ENCODE peak calls at places on chromosome 17, in nine cellular contexts. R is endothelial cell of umbilical vein; O is cardiac muscle cell; L is ovary; I is lower lobe of right lung; C is fibroblast of pulmonary artery; E is foreskin fibroblast; W is CD8-positive, alpha-beta T cell; H is vagina. F is an unnamed sample.

GRCh38 chr17:5419959-5420653 is at the start of gene RPAIN:
- DNase-seq in L (peak), I (peak), R (no peak), E (peak), O (peak), C (peak), W (peak), H (peak), F (no peak)

GRCh38 chr17:46877466-46877865 is 26.1 kb downstream of the WNT9B start:
- DNase-seq in L (no peak), C (no peak), I (no peak), H (no peak), O (no peak), W (no peak), E (no peak), R (no peak), F (no peak)

GRCh38 chr17:61409301-61410099 is 9.9 kb downstream of the TBX2 start:
- DNase-seq in O (peak), E (peak), C (peak), W (no peak), H (no peak), I (peak), L (peak), R (no peak), F (no peak)

GRCh38 chr17:38415250-38416194 is 12.7 kb upstream of the ARHGAP23 start:
- DNase-seq in H (no peak), E (peak), O (peak), L (no peak), C (peak), I (peak), W (no peak), R (no peak), F (no peak)

GRCh38 chr17:55273579-55274370 is 9.0 kb downstream of the HLF start:
- DNase-seq in C (no peak), I (peak), L (peak), E (peak), O (no peak), W (no peak), R (no peak), H (no peak), F (no peak)

GRCh38 chr17:55674107-55674506 is 48.6 kb downstream of the TMEM100 start:
- DNase-seq in E (peak), O (peak), H (no peak), R (no peak), W (no peak), C (peak), I (no peak), L (no peak), F (no peak)

GRCh38 chr17:61989509-61989908 is 61.7 kb upstream of the INTS2 start:
- DNase-seq in W (no peak), H (no peak), I (no peak), R (no peak), O (no peak), E (no peak), C (no peak), L (no peak), F (no peak)

GRCh38 chr17:58493506-58493905 is 5.3 kb upstream of the HSF5 start:
- DNase-seq in I (no peak), E (no peak), R (no peak), O (no peak), C (no peak), H (no peak), W (no peak), L (no peak), F (no peak)

GRCh38 chr17:50345443-50346312 is at the start of gene XYLT2:
- DNase-seq in I (peak), O (peak), C (peak), H (no peak), R (peak), E (peak), W (peak), L (peak), F (no peak)

GRCh38 chr17:234163-235047 is 53.0 kb upstream of the DOC2B start:
- DNase-seq in I (peak), E (peak), H (no peak), W (no peak), O (no peak), R (peak), L (peak), C (no peak), F (no peak)

GRCh38 chr17:13599808-13600398 is 1.8 kb downstream of the HS3ST3A1 start:
- DNase-seq in R (no peak), I (no peak), W (no peak), E (peak), O (no peak), H (no peak), L (no peak), C (no peak), F (no peak)
- H3K4me3 ChIP-seq in R (no peak), I (peak), W (no peak), E (peak), O (peak), H (peak), L (peak), C (peak), F (peak)

GRCh38 chr17:29042679-29043538 is at the start of gene PIPOX:
- DNase-seq in I (peak), E (peak), O (peak), R (peak), C (peak), H (no peak), W (no peak), L (no peak), F (peak)
- TF ChIP-seq CTCF in I (no peak), E (no peak), O (peak), R (peak), C (peak), H (no peak), W (no peak), L (no peak), F (peak)

DNA sequence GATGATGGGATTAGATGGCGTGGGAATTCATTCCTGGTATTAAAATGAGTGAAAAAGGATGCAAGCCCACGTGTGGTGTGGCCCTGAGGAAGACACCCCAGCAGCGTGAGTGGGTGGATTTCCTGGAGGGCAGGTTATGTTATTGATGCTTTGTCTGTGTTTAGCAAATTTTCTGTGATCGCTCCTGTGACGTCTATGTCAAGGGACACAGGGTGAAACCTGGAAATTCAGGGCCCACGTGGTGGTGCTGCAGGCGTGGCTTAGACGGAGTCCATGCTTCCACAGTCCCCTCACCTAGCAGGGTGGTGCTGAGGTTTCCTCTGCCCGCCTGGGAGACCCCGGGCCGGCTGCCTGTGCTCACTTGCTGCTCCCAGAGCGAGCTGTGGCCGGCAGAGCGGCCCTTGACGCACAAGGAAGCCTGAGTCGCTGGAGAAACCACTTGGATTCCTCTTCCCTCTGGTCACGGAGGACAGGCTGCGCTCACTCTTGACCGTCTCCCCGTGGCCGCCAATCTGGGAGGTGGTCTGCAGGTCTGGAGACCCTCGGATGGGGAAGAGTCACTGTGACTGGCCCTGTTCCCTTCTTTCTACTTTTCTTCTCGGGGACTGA is 23.4 kb downstream of the BAIAP2 start:
- DNase-seq in E (no peak), W (no peak), H (no peak), O (no peak), C (no peak), I (no peak), L (no peak), R (no peak), F (no peak)
- H3K4me3 ChIP-seq in E (no peak), W (no peak), H (no peak), O (no peak), C (no peak), I (no peak), L (no peak), R (no peak), F (no peak)

GRCh38 chr17:43456029-43456428 is 27.7 kb upstream of the DHX8 start:
- DNase-seq in W (no peak), H (no peak), I (no peak), C (no peak), O (no peak), E (no peak), R (no peak), L (no peak), F (no peak)

GRCh38 chr17:43456661-43457361 is 27.0 kb upstream of the DHX8 start:
- DNase-seq in W (no peak), H (no peak), E (peak), O (peak), L (no peak), C (no peak), R (peak), I (peak), F (peak)

GRCh38 chr17:43454888-43455287 is 28.9 kb upstream of the DHX8 start:
- DNase-seq in E (no peak), R (no peak), H (no peak), I (no peak), L (no peak), C (no peak), O (no peak), W (no peak), F (no peak)

GRCh38 chr17:43461185-43461584 is 22.6 kb upstream of the DHX8 start:
- DNase-seq in C (no peak), I (no peak), L (no peak), E (no peak), R (no peak), O (no peak), H (no peak), W (no peak), F (no peak)

GRCh38 chr17:43457362-43457692 is 26.4 kb upstream of the DHX8 start:
- DNase-seq in R (no peak), C (no peak), L (no peak), H (no peak), I (no peak), E (no peak), W (no peak), O (no peak), F (no peak)
- TF ChIP-seq CTCF in R (no peak), C (no peak), L (no peak), H (no peak), I (no peak), E (no peak), W (no peak), O (no peak), F (no peak)

GRCh38 chr17:48445248-48445620 is 15.2 kb upstream of the SKAP1 start:
- DNase-seq in H (no peak), E (no peak), W (no peak), L (no peak), R (no peak), O (no peak), I (no peak), C (no peak), F (no peak)
- H3K4me3 ChIP-seq in H (no peak), E (no peak), W (peak), L (no peak), R (no peak), O (no peak), I (no peak), C (no peak), F (no peak)

GRCh38 chr17:81961087-81961514 is at the start of gene NOTUM:
- DNase-seq in L (peak), C (peak), E (peak), H (no peak), I (no peak), O (peak), W (no peak), R (no peak), F (no peak)

GRCh38 chr17:81957691-81958432 is 3.1 kb downstream of the NOTUM start:
- DNase-seq in O (no peak), L (no peak), C (no peak), H (no peak), W (no peak), E (no peak), R (no peak), I (no peak), F (no peak)

GRCh38 chr17:81958633-81959342 is 2.2 kb downstream of the NOTUM start:
- DNase-seq in O (no peak), R (no peak), W (no peak), I (no peak), E (no peak), H (no peak), L (no peak), C (no peak), F (no peak)

GRCh38 chr17:81960130-81960958 is 643 bp downstream of the NOTUM start:
- DNase-seq in E (no peak), C (no peak), I (no peak), O (no peak), R (no peak), H (no peak), W (no peak), L (peak), F (no peak)

DNA sequence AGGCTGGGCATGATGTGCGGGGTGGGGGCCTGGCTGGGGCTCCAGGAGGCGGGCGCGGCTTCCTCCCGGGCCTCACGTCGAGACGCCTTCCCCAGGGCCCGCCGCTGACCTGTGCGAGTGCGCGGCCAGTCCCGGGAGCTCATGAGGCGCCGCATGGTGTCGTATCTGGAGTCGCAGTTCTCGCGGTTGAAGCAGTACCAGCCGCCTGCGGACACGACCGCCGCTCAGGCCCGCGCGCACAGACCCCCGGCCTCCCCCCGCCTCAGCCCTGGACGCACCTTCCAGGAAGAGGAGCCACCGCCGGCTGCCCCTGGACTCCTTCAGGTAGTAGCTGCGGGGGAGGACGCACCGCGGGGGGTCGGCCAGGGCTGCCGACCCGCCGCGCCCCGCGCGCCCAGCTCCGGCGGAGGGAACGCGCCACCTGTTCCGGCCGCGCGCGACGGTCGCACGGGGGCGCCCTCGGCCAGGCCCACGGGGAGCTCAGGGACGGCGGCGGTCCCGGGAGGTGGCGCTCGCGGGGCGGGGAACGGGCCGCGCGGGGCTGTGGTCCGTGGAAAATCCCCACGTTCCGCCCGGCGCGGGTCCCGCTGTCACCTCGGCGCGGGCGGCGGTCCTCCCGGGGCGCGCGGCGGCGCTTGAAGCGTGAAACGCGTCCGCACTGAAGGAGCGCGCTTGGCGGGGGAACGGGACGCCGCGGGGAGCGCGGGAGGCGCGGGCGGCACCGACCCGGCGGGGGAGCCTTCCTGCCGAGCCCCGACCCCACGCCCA is 1.4 kb downstream of the NOTUM start:
- DNase-seq in W (peak), L (peak), C (peak), I (peak), O (peak), E (peak), R (peak), H (no peak), F (no peak)
- TF ChIP-seq CTCF in W (peak), L (peak), C (peak), I (peak), O (peak), E (peak), R (peak), H (peak), F (peak)

F was measured in HFF-Myc.